ENCODE peak calls at places on chromosomes 16 and 17, in five cellular contexts. One of them, this sample, is unnamed. For H3K36me3, the result is how much of the 10 kb centered on the place peaks cover.

GRCh38 chr16:50638816-50639670 is 42.1 kb downstream of the SNX20 start:
- DNase-seq in heart right ventricle: no peak
- DNase-seq in tibial artery: no peak
- DNase-seq in upper lobe of right lung: no peak
- DNase-seq in lower lobe of right lung: no peak
- DNase-seq in this sample: no peak

GRCh38 chr17:56851008-56851407 is 17.1 kb downstream of the DGKE start:
- DNase-seq in heart right ventricle: no peak
- DNase-seq in tibial artery: no peak
- DNase-seq in upper lobe of right lung: no peak
- DNase-seq in lower lobe of right lung: no peak
- DNase-seq in this sample: no peak

GRCh38 chr16:28572659-28573510 is 19.2 kb downstream of the SGF29 start:
- DNase-seq in heart right ventricle: peak
- DNase-seq in tibial artery: no peak
- DNase-seq in upper lobe of right lung: no peak
- DNase-seq in lower lobe of right lung: no peak
- DNase-seq in this sample: no peak

GRCh38 chr16:20744922-20745440 is 3.4 kb upstream of the THUMPD1 start:
- DNase-seq in heart right ventricle: no peak
- DNase-seq in tibial artery: no peak
- DNase-seq in upper lobe of right lung: no peak
- DNase-seq in lower lobe of right lung: peak
- DNase-seq in this sample: no peak

GRCh38 chr16:52379551-52379950 is 167.4 kb downstream of the TOX3 start:
- DNase-seq in heart right ventricle: no peak
- DNase-seq in tibial artery: no peak
- DNase-seq in upper lobe of right lung: no peak
- DNase-seq in lower lobe of right lung: no peak
- DNase-seq in this sample: no peak

GRCh38 chr17:13477180-13477611 is 124.5 kb downstream of the HS3ST3A1 start:
- DNase-seq in heart right ventricle: no peak
- DNase-seq in tibial artery: no peak
- DNase-seq in upper lobe of right lung: no peak
- DNase-seq in lower lobe of right lung: no peak
- DNase-seq in this sample: no peak

GRCh38 chr16:9061358-9061813 is 30.1 kb upstream of the HAPSTR1 start:
- DNase-seq in heart right ventricle: peak
- DNase-seq in tibial artery: no peak
- DNase-seq in upper lobe of right lung: no peak
- DNase-seq in lower lobe of right lung: no peak
- DNase-seq in this sample: no peak

GRCh38 chr17:36705651-36706436 is 104.5 kb downstream of the MRM1 start:
- DNase-seq in heart right ventricle: no peak
- DNase-seq in tibial artery: no peak
- DNase-seq in upper lobe of right lung: no peak
- DNase-seq in lower lobe of right lung: no peak
- DNase-seq in this sample: peak

GRCh38 chr17:74658620-74659019 is 35.1 kb upstream of the CD300E start:
- DNase-seq in heart right ventricle: no peak
- DNase-seq in tibial artery: no peak
- DNase-seq in upper lobe of right lung: no peak
- DNase-seq in lower lobe of right lung: no peak
- DNase-seq in this sample: no peak

GRCh38 chr17:50272711-50273653 is 1.3 kb upstream of the TMEM92 start:
- DNase-seq in heart right ventricle: peak
- DNase-seq in tibial artery: peak
- DNase-seq in upper lobe of right lung: peak
- DNase-seq in lower lobe of right lung: peak
- DNase-seq in this sample: peak

GRCh38 chr16:19338335-19338734 is 52.8 kb downstream of the CLEC19A start:
- DNase-seq in heart right ventricle: no peak
- DNase-seq in tibial artery: no peak
- DNase-seq in upper lobe of right lung: no peak
- DNase-seq in lower lobe of right lung: no peak
- DNase-seq in this sample: no peak

GRCh38 chr17:43661699-43662431 is at the start of gene MEOX1:
- DNase-seq in heart right ventricle: peak
- DNase-seq in tibial artery: no peak
- DNase-seq in upper lobe of right lung: no peak
- DNase-seq in lower lobe of right lung: no peak
- DNase-seq in this sample: no peak

GRCh38 chr17:72193395-72194106 is 72.7 kb downstream of the SOX9 start:
- DNase-seq in heart right ventricle: no peak
- DNase-seq in tibial artery: no peak
- DNase-seq in upper lobe of right lung: no peak
- DNase-seq in lower lobe of right lung: no peak
- DNase-seq in this sample: no peak

GRCh38 chr16:79286646-79287423 is 313.7 kb downstream of the MAF start:
- DNase-seq in heart right ventricle: no peak
- DNase-seq in tibial artery: peak
- DNase-seq in upper lobe of right lung: peak
- DNase-seq in lower lobe of right lung: peak
- DNase-seq in this sample: peak

GRCh38 chr16:69127966-69128510 is 4.3 kb downstream of the CHTF8 start:
- DNase-seq in heart right ventricle: no peak
- DNase-seq in tibial artery: no peak
- DNase-seq in upper lobe of right lung: peak
- DNase-seq in lower lobe of right lung: no peak
- DNase-seq in this sample: no peak

GRCh38 chr17:2282297-2282873 is 21.2 kb downstream of the SMG6 start:
- DNase-seq in heart right ventricle: no peak
- DNase-seq in tibial artery: no peak
- DNase-seq in upper lobe of right lung: no peak
- DNase-seq in lower lobe of right lung: no peak
- DNase-seq in this sample: no peak

GRCh38 chr17:72270530-72270929 is 149.7 kb downstream of the SOX9 start:
- DNase-seq in heart right ventricle: peak
- DNase-seq in tibial artery: peak
- DNase-seq in upper lobe of right lung: no peak
- DNase-seq in lower lobe of right lung: no peak
- DNase-seq in this sample: no peak

GRCh38 chr17:67183531-67183930 is 61.5 kb downstream of the HELZ start:
- DNase-seq in heart right ventricle: no peak
- DNase-seq in tibial artery: no peak
- DNase-seq in upper lobe of right lung: no peak
- DNase-seq in lower lobe of right lung: no peak
- DNase-seq in this sample: no peak

GRCh38 chr16:89099905-89100304 is 6.3 kb downstream of the ACSF3 start:
- DNase-seq in heart right ventricle: no peak
- DNase-seq in tibial artery: no peak
- DNase-seq in upper lobe of right lung: no peak
- DNase-seq in lower lobe of right lung: no peak
- DNase-seq in this sample: no peak

GRCh38 chr16:29315046-29315445 is 91.5 kb downstream of the NPIPB11 start:
- DNase-seq in heart right ventricle: no peak
- DNase-seq in tibial artery: no peak
- DNase-seq in upper lobe of right lung: no peak
- DNase-seq in lower lobe of right lung: no peak
- DNase-seq in this sample: no peak

GRCh38 chr16:59067207-59067606 is 333.1 kb upstream of the GOT2 start:
- DNase-seq in heart right ventricle: peak
- DNase-seq in tibial artery: no peak
- DNase-seq in upper lobe of right lung: no peak
- DNase-seq in lower lobe of right lung: peak
- DNase-seq in this sample: no peak

GRCh38 chr17:45404870-45405249 is 27.8 kb downstream of the ARHGAP27 start:
- DNase-seq in heart right ventricle: no peak
- DNase-seq in tibial artery: no peak
- DNase-seq in upper lobe of right lung: no peak
- DNase-seq in lower lobe of right lung: no peak
- DNase-seq in this sample: no peak

GRCh38 chr16:48556210-48556912 is 53.6 kb downstream of the N4BP1 start:
- DNase-seq in heart right ventricle: no peak
- DNase-seq in tibial artery: no peak
- DNase-seq in upper lobe of right lung: no peak
- DNase-seq in lower lobe of right lung: no peak
- DNase-seq in this sample: no peak

GRCh38 chr16:85209526-85210121 is 97.4 kb upstream of the CIBAR2 start:
- DNase-seq in heart right ventricle: peak
- DNase-seq in tibial artery: no peak
- DNase-seq in upper lobe of right lung: no peak
- DNase-seq in lower lobe of right lung: no peak
- DNase-seq in this sample: peak

GRCh38 chr16:57187508-57187854 is 1.4 kb downstream of the RSPRY1 start:
- DNase-seq in heart right ventricle: no peak
- DNase-seq in tibial artery: no peak
- DNase-seq in upper lobe of right lung: no peak
- DNase-seq in lower lobe of right lung: no peak
- DNase-seq in this sample: no peak

GRCh38 chr17:43416998-43417891 is 18.5 kb downstream of the ARL4D start:
- DNase-seq in heart right ventricle: peak
- DNase-seq in tibial artery: peak
- DNase-seq in upper lobe of right lung: peak
- DNase-seq in lower lobe of right lung: peak
- DNase-seq in this sample: no peak

GRCh38 chr17:82592751-82593589 is 55.3 kb downstream of the WDR45B start:
- DNase-seq in heart right ventricle: peak
- DNase-seq in tibial artery: peak
- DNase-seq in upper lobe of right lung: peak
- DNase-seq in lower lobe of right lung: peak
- DNase-seq in this sample: no peak

GRCh38 chr16:76910931-76911330 is 280.1 kb upstream of the MON1B start:
- DNase-seq in heart right ventricle: no peak
- DNase-seq in tibial artery: no peak
- DNase-seq in upper lobe of right lung: no peak
- DNase-seq in lower lobe of right lung: no peak
- DNase-seq in this sample: no peak

GRCh38 chr17:58289869-58290268 is 9.1 kb upstream of the MPO start:
- DNase-seq in heart right ventricle: no peak
- DNase-seq in tibial artery: no peak
- DNase-seq in upper lobe of right lung: no peak
- DNase-seq in lower lobe of right lung: no peak
- DNase-seq in this sample: no peak

DNA sequence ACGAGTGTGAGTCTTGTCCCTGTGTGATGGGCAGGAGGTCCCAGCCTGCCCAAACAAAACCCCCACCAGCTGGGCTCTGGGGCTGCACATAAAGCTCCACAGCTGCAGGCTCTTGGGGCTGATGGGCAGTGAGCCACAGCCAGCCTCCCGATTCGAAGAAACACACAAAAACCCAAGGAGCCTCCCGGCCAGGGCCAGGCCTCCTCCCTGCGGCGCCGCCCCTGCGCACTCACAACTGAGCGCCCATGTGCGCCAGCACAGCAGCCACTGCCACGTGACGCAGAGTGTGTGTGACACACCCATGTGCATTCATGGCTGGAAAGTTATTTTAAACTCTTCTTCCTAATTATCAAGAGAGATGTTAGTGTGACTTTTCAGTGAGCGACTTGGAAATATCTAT is 30.6 kb upstream of the FAAP100 start:
- DNase-seq in heart right ventricle: no peak
- DNase-seq in tibial artery: no peak
- DNase-seq in upper lobe of right lung: no peak
- DNase-seq in lower lobe of right lung: no peak
- DNase-seq in this sample: no peak
- H3K36me3 ChIP-seq in heart right ventricle: under half
- H3K36me3 ChIP-seq in tibial artery: half or more
- H3K36me3 ChIP-seq in upper lobe of right lung: half or more
- H3K36me3 ChIP-seq in lower lobe of right lung: half or more
- H3K36me3 ChIP-seq in this sample: under half

GRCh38 chr16:11005611-11005975 is 61.2 kb downstream of the CLEC16A start:
- DNase-seq in heart right ventricle: no peak
- DNase-seq in tibial artery: no peak
- DNase-seq in upper lobe of right lung: no peak
- DNase-seq in lower lobe of right lung: no peak
- DNase-seq in this sample: no peak

GRCh38 chr16:11004351-11004750 is 60.0 kb downstream of the CLEC16A start:
- DNase-seq in heart right ventricle: no peak
- DNase-seq in tibial artery: no peak
- DNase-seq in upper lobe of right lung: no peak
- DNase-seq in lower lobe of right lung: no peak
- DNase-seq in this sample: no peak

GRCh38 chr16:11001611-11002010 is 57.2 kb downstream of the CLEC16A start:
- DNase-seq in heart right ventricle: no peak
- DNase-seq in tibial artery: no peak
- DNase-seq in upper lobe of right lung: no peak
- DNase-seq in lower lobe of right lung: no peak
- DNase-seq in this sample: no peak

GRCh38 chr16:11004957-11005610 is 60.7 kb downstream of the CLEC16A start:
- DNase-seq in heart right ventricle: no peak
- DNase-seq in tibial artery: no peak
- DNase-seq in upper lobe of right lung: no peak
- DNase-seq in lower lobe of right lung: no peak
- DNase-seq in this sample: no peak

DNA sequence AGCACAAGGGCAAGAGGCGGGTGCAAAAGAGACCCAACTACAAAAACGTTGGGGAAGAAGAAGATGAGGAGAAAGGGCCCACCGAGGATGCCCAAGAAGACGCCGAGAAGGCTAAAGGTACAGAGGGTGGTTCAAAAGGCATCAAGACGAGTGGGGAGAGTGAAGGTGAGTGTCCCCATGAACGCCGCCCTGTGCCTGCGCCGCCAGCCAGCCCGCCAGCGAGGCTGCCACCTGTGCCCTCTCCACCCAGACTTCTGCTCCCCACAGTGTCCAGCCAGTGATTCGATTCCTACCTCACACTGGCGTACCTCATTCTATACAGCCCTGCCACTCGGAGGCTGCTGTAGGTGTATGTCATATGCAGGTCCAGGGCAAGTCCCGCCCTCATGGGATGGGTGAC is 58.8 kb downstream of the CLEC16A start:
- DNase-seq in heart right ventricle: no peak
- DNase-seq in tibial artery: no peak
- DNase-seq in upper lobe of right lung: no peak
- DNase-seq in lower lobe of right lung: no peak
- DNase-seq in this sample: no peak
- H3K36me3 ChIP-seq in heart right ventricle: under half
- H3K36me3 ChIP-seq in tibial artery: under half
- H3K36me3 ChIP-seq in upper lobe of right lung: under half
- H3K36me3 ChIP-seq in lower lobe of right lung: half or more
- H3K36me3 ChIP-seq in this sample: under half

GRCh38 chr17:30838187-30838807 is 6.5 kb downstream of the ATAD5 start:
- DNase-seq in heart right ventricle: no peak
- DNase-seq in tibial artery: no peak
- DNase-seq in upper lobe of right lung: no peak
- DNase-seq in lower lobe of right lung: no peak
- DNase-seq in this sample: no peak

DNA sequence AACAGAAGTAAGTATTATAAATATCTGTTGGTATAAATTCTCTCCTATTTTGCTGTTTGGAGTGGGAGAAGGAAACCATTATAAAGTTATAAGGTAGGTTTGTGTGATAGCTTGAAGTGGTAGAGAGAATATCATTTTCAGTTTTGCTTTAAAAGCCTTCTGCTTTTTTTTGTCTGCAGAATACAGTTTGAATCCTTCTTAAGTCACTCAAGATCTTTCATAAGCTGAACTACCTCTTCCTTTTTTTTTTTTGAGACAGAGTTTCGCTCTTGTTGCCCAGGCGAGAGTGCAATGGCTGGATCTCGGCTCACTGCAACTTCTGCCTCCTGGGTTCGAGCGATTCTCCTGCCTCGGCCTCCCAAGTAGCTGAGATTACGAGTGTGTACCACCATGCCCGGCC is 9.0 kb downstream of the ATAD5 start:
- DNase-seq in heart right ventricle: no peak
- DNase-seq in tibial artery: no peak
- DNase-seq in upper lobe of right lung: peak
- DNase-seq in lower lobe of right lung: no peak
- DNase-seq in this sample: no peak
- H3K36me3 ChIP-seq in heart right ventricle: under half
- H3K36me3 ChIP-seq in tibial artery: under half
- H3K36me3 ChIP-seq in upper lobe of right lung: under half
- H3K36me3 ChIP-seq in lower lobe of right lung: under half
- H3K36me3 ChIP-seq in this sample: under half

GRCh38 chr17:38886643-38887010 is 16.8 kb downstream of the LASP1 start:
- DNase-seq in heart right ventricle: no peak
- DNase-seq in tibial artery: no peak
- DNase-seq in upper lobe of right lung: no peak
- DNase-seq in lower lobe of right lung: no peak
- DNase-seq in this sample: no peak
- H3K36me3 ChIP-seq in heart right ventricle: under half
- H3K36me3 ChIP-seq in tibial artery: under half
- H3K36me3 ChIP-seq in upper lobe of right lung: half or more
- H3K36me3 ChIP-seq in lower lobe of right lung: half or more
- H3K36me3 ChIP-seq in this sample: under half

This sample was measured in right lobe of liver.